ENCODE peak calls at places on chromosomes 12 and 14, in ten cellular contexts. E, Y, M, C, K, D, I, P, G and T are unnamed samples. For H3K27me3, the result is how much of the 10 kb centered on the place peaks cover.

GRCh38 chr12:25500651-25501050 is 52.4 kb downstream of the LMNTD1 start:
- DNase-seq in E (no peak), Y (no peak), M (no peak), C (no peak), K (peak), D (no peak), I (no peak), P (no peak), G (no peak), T (no peak)

GRCh38 chr12:52168019-52168717 is 23.6 kb downstream of the KRT80 start:
- DNase-seq in E (no peak), Y (no peak), M (no peak), C (no peak), K (no peak), D (no peak), I (no peak), P (no peak), G (no peak), T (no peak)

GRCh38 chr14:99768381-99768780 is 24.8 kb upstream of the EML1 start:
- DNase-seq in E (no peak), Y (no peak), M (no peak), C (no peak), K (peak), D (no peak), I (no peak), P (no peak), G (no peak), T (no peak)

GRCh38 chr14:71322660-71323250 is 415.5 kb downstream of the PCNX1 start:
- DNase-seq in E (no peak), Y (peak), M (no peak), C (no peak), K (peak), D (no peak), I (peak), P (peak), G (peak), T (peak)

GRCh38 chr14:64387232-64387737 is 868 bp upstream of the MTHFD1 start:
- DNase-seq in E (no peak), Y (no peak), M (no peak), C (no peak), K (peak), D (no peak), I (peak), P (peak), G (no peak), T (no peak)

GRCh38 chr12:98646165-98646764 is 1.2 kb downstream of the APAF1 start:
- DNase-seq in E (no peak), Y (no peak), M (no peak), C (no peak), K (peak), D (no peak), I (no peak), P (no peak), G (no peak), T (no peak)

GRCh38 chr12:90085491-90086274 is 377.0 kb upstream of the ATP2B1 start:
- DNase-seq in E (no peak), Y (no peak), M (no peak), C (no peak), K (peak), D (no peak), I (no peak), P (no peak), G (no peak), T (no peak)

GRCh38 chr14:93009471-93010117 is 86.6 kb downstream of the CHGA start:
- DNase-seq in E (no peak), Y (no peak), M (no peak), C (no peak), K (no peak), D (no peak), I (peak), P (no peak), G (no peak), T (no peak)

GRCh38 chr12:123270380-123271181 is 1.1 kb downstream of the CDK2AP1 start:
- DNase-seq in E (peak), Y (no peak), M (peak), C (no peak), K (peak), D (peak), I (peak), P (no peak), G (no peak), T (peak)

GRCh38 chr14:98999345-98999744 is 272.7 kb downstream of the BCL11B start:
- DNase-seq in E (no peak), Y (no peak), M (no peak), C (no peak), K (no peak), D (no peak), I (no peak), P (no peak), G (no peak), T (no peak)

GRCh38 chr12:120892265-120892664 is 11.9 kb downstream of the SPPL3 start:
- DNase-seq in E (no peak), Y (no peak), M (no peak), C (no peak), K (no peak), D (no peak), I (no peak), P (no peak), G (no peak), T (no peak)

GRCh38 chr12:90292183-90292582 is 583.5 kb upstream of the ATP2B1 start:
- DNase-seq in E (no peak), Y (no peak), M (no peak), C (no peak), K (no peak), D (no peak), I (no peak), P (no peak), G (no peak), T (no peak)

GRCh38 chr14:104171029-104171697 is 32.8 kb downstream of the KIF26A start:
- DNase-seq in E (no peak), Y (no peak), M (no peak), C (no peak), K (no peak), D (no peak), I (peak), P (no peak), G (no peak), T (no peak)

GRCh38 chr12:256225-256624 is 6.4 kb downstream of the SLC6A13 start:
- DNase-seq in E (no peak), Y (no peak), M (no peak), C (no peak), K (no peak), D (no peak), I (no peak), P (no peak), G (no peak), T (no peak)

GRCh38 chr12:2583642-2584041 is 211.1 kb upstream of the FKBP4 start:
- DNase-seq in E (no peak), Y (no peak), M (no peak), C (no peak), K (no peak), D (no peak), I (no peak), P (no peak), G (no peak), T (no peak)

GRCh38 chr12:48890657-48891418 is 25.2 kb upstream of the RND1 start:
- DNase-seq in E (peak), Y (peak), M (peak), C (no peak), K (peak), D (peak), I (peak), P (peak), G (peak), T (peak)

GRCh38 chr12:94973202-94973601 is 30.3 kb downstream of the NDUFA12 start:
- DNase-seq in E (no peak), Y (no peak), M (no peak), C (no peak), K (peak), D (no peak), I (no peak), P (no peak), G (no peak), T (no peak)

GRCh38 chr12:65415826-65416225 is 137.3 kb downstream of the MSRB3 start:
- DNase-seq in E (no peak), Y (no peak), M (no peak), C (no peak), K (no peak), D (no peak), I (no peak), P (no peak), G (no peak), T (no peak)

GRCh38 chr14:74543771-74544170 is 50.2 kb downstream of the ISCA2 start:
- DNase-seq in E (no peak), Y (no peak), M (no peak), C (no peak), K (no peak), D (no peak), I (no peak), P (no peak), G (no peak), T (no peak)

GRCh38 chr14:22796087-22796707 is 19.0 kb downstream of the SLC7A7 start:
- DNase-seq in E (no peak), Y (no peak), M (no peak), C (no peak), K (no peak), D (no peak), I (no peak), P (no peak), G (no peak), T (peak)

GRCh38 chr12:38508246-38508645 is 191.7 kb downstream of the ALG10B start:
- DNase-seq in E (no peak), Y (no peak), M (no peak), C (no peak), K (no peak), D (no peak), I (peak), P (no peak), G (no peak), T (no peak)

GRCh38 chr12:105977256-105978051 is 161.3 kb downstream of the NUAK1 start:
- DNase-seq in E (no peak), Y (no peak), M (no peak), C (peak), K (peak), D (no peak), I (no peak), P (no peak), G (no peak), T (no peak)

GRCh38 chr14:21026988-21027315 is 2.1 kb upstream of the NDRG2 start:
- DNase-seq in E (peak), Y (no peak), M (no peak), C (no peak), K (no peak), D (no peak), I (no peak), P (no peak), G (no peak), T (no peak)
- H3K27me3 ChIP-seq in E (under half), Y (under half), M (under half), C (under half), K (half or more), D (under half), I (under half), P (under half), G (under half), T (under half)

DNA sequence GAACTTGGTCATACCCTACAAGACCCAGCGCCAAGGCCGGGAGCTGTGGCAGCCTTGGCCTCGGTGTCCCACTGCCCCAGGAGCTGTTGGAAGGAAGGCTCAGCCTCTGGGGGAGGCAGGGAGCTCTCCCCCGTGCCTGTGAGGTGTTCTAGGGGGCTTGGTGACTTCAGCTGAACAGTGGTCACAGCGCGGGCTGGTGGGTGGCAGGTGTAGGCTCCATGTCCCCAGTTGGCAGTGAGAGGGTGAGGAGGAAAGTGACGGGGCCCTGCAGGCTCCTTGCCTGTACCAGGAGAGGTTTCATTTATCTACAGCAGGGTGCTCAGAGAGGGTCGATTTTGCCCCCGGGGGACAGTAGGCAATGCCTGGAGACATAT is 47.5 kb downstream of the DLK1 start:
- DNase-seq in E (peak), Y (no peak), M (no peak), C (no peak), K (no peak), D (no peak), I (no peak), P (no peak), G (no peak), T (no peak)
- H3K27me3 ChIP-seq in E (under half), Y (under half), M (under half), C (under half), K (under half), D (under half), I (under half), P (under half), G (under half), T (under half)

DNA sequence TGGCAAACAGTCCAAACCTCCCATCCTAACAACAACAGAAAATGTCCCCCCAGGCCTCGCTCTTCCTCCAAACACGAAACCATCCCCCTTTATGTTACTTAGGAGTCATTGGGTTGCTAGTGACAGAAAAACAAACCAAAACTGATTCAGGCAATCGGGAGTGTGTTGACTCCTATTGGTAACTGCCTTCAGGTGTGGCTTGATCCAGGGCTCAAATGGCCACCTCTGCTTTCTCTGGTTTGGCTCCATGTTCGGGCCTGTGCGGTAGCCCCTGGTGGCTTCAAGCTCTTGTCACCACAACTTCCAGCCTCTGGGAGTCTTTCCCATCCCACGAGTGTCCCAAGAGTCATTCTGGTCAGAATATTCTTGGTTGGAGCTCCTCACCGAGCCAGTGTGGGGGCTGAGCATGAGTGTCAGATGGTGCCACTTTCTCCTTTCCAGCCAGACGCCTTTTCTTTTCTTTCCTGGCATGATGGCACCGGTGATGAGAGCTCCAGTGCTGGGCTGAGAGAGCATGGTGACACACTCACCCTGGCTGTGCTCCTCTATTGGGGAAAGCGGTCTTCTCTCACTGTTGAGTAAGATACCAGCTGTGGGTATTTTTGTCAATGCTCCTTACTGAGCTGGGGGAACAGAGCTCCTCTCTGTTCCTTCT is 38.6 kb downstream of the NOC4L start:
- DNase-seq in E (no peak), Y (no peak), M (no peak), C (no peak), K (no peak), D (no peak), I (no peak), P (no peak), G (no peak), T (no peak)
- H3K27me3 ChIP-seq in E (under half), Y (under half), M (under half), C (under half), K (under half), D (under half), I (under half), P (under half), G (under half), T (under half)

GRCh38 chr12:115760231-115760630 is 517.3 kb downstream of the MED13L start:
- DNase-seq in E (no peak), Y (no peak), M (no peak), C (no peak), K (no peak), D (no peak), I (no peak), P (no peak), G (no peak), T (no peak)
- H3K27me3 ChIP-seq in E (under half), Y (under half), M (under half), C (under half), K (under half), D (under half), I (under half), P (under half), G (under half), T (under half)